ENCODE peak calls at places on chromosomes 12 and 14, in four cellular contexts. S is adrenal gland, D is SK-N-SH, H is psoas muscle. F is an unnamed sample.

GRCh38 chr12:55073043-55074022 is 52.9 kb upstream of the OR9K2 start:
- DNase-seq in S (peak), D (peak), H (peak), F (peak)

GRCh38 chr14:39218171-39218769 is 15.4 kb upstream of the MIA2 start:
- DNase-seq in S (peak), D (no peak), H (no peak), F (no peak)

GRCh38 chr14:104159990-104160389 is 21.6 kb downstream of the KIF26A start:
- DNase-seq in S (no peak), D (no peak), H (no peak), F (no peak)

GRCh38 chr12:18861287-18861858 is 123.5 kb downstream of the CAPZA3 start:
- DNase-seq in S (no peak), D (no peak), H (no peak), F (peak)

GRCh38 chr12:13101854-13102375 is 1.6 kb downstream of the GSG1 start:
- DNase-seq in S (peak), D (no peak), H (no peak), F (no peak)

GRCh38 chr12:114759635-114760034 is 75.7 kb upstream of the TBX3 start:
- DNase-seq in S (no peak), D (no peak), H (no peak), F (no peak)

GRCh38 chr14:94062344-94062904 is 18.6 kb downstream of the DDX24 start:
- DNase-seq in S (no peak), D (no peak), H (no peak), F (no peak)

GRCh38 chr14:33040548-33041140 is 102.0 kb downstream of the NPAS3 start:
- DNase-seq in S (no peak), D (no peak), H (no peak), F (no peak)

GRCh38 chr12:63095369-63095967 is 55.5 kb downstream of the AVPR1A start:
- DNase-seq in S (no peak), D (no peak), H (no peak), F (no peak)

GRCh38 chr14:96225745-96226151 is 21.1 kb downstream of the BDKRB2 start:
- DNase-seq in S (no peak), D (peak), H (no peak), F (peak)

GRCh38 chr12:53994691-53995310 is 5.2 kb upstream of the HOXC9 start:
- DNase-seq in S (no peak), D (no peak), H (no peak), F (no peak)

GRCh38 chr12:116194935-116195431 is 82.5 kb downstream of the MED13L start:
- DNase-seq in S (no peak), D (no peak), H (no peak), F (no peak)

GRCh38 chr12:47983541-47984115 is 20.2 kb downstream of the TMEM106C start:
- DNase-seq in S (no peak), D (no peak), H (no peak), F (no peak)

GRCh38 chr12:127628655-127629054 is 638.3 kb upstream of the TMEM132C start:
- DNase-seq in S (no peak), D (no peak), H (no peak), F (peak)

GRCh38 chr12:9702239-9702638 is 30.7 kb downstream of the CLECL1 start:
- DNase-seq in S (no peak), D (no peak), H (no peak), F (no peak)

GRCh38 chr12:108573310-108573709 is 10.9 kb downstream of the ISCU start:
- DNase-seq in S (no peak), D (no peak), H (no peak), F (no peak)

GRCh38 chr12:110606253-110606611 is 7.7 kb upstream of the TCTN1 start:
- DNase-seq in S (no peak), D (no peak), H (no peak), F (no peak)

GRCh38 chr12:79438480-79439178 is 252.1 kb downstream of the PAWR start:
- DNase-seq in S (no peak), D (no peak), H (no peak), F (no peak)